ENCODE peak calls at places on chromosomes 3 and 15, in eight cellular contexts. One of them, this sample, is unnamed.

GRCh38 chr3:61924991-61925390 is 363.6 kb downstream of the PTPRG start:
- DNase-seq in naive thymus-derived CD4-positive, alpha-beta T cell: no peak
- DNase-seq in A549: no peak
- DNase-seq in CD8-positive, alpha-beta T cell: no peak
- DNase-seq in AG09309: no peak
- DNase-seq in tibial nerve: no peak
- DNase-seq in SJSA1: no peak
- DNase-seq in Peyer's patch: no peak
- DNase-seq in this sample: no peak

GRCh38 chr15:72397780-72398179 is 325 bp upstream of the TMEM202 start:
- DNase-seq in naive thymus-derived CD4-positive, alpha-beta T cell: no peak
- DNase-seq in A549: no peak
- DNase-seq in CD8-positive, alpha-beta T cell: no peak
- DNase-seq in AG09309: no peak
- DNase-seq in tibial nerve: no peak
- DNase-seq in SJSA1: no peak
- DNase-seq in Peyer's patch: no peak
- DNase-seq in this sample: no peak

GRCh38 chr3:133733226-133733625 is 13.0 kb upstream of the TF start:
- DNase-seq in naive thymus-derived CD4-positive, alpha-beta T cell: no peak
- DNase-seq in A549: no peak
- DNase-seq in CD8-positive, alpha-beta T cell: no peak
- DNase-seq in AG09309: no peak
- DNase-seq in tibial nerve: no peak
- DNase-seq in SJSA1: no peak
- DNase-seq in Peyer's patch: no peak
- DNase-seq in this sample: no peak

GRCh38 chr15:65099336-65099735 is 15.7 kb downstream of the UBAP1L start:
- DNase-seq in naive thymus-derived CD4-positive, alpha-beta T cell: no peak
- DNase-seq in A549: no peak
- DNase-seq in CD8-positive, alpha-beta T cell: no peak
- DNase-seq in AG09309: no peak
- DNase-seq in tibial nerve: no peak
- DNase-seq in SJSA1: no peak
- DNase-seq in Peyer's patch: no peak
- DNase-seq in this sample: no peak

GRCh38 chr3:153138267-153139210 is 23.5 kb upstream of the RAP2B start:
- DNase-seq in naive thymus-derived CD4-positive, alpha-beta T cell: no peak
- DNase-seq in A549: peak; percentile 95
- DNase-seq in CD8-positive, alpha-beta T cell: no peak
- DNase-seq in AG09309: peak; percentile 89
- DNase-seq in tibial nerve: peak; percentile 24
- DNase-seq in SJSA1: peak; percentile 84
- DNase-seq in Peyer's patch: no peak
- DNase-seq in this sample: no peak

GRCh38 chr15:74174216-74174965 is 881 bp downstream of the ISLR start:
- DNase-seq in naive thymus-derived CD4-positive, alpha-beta T cell: no peak
- DNase-seq in A549: no peak
- DNase-seq in CD8-positive, alpha-beta T cell: no peak
- DNase-seq in AG09309: no peak
- DNase-seq in tibial nerve: peak; percentile 60
- DNase-seq in SJSA1: no peak
- DNase-seq in Peyer's patch: no peak
- DNase-seq in this sample: no peak

GRCh38 chr3:88334187-88334868 is 184.6 kb downstream of the C3orf38 start:
- DNase-seq in naive thymus-derived CD4-positive, alpha-beta T cell: no peak
- DNase-seq in A549: no peak
- DNase-seq in CD8-positive, alpha-beta T cell: no peak
- DNase-seq in AG09309: no peak
- DNase-seq in tibial nerve: no peak
- DNase-seq in SJSA1: no peak
- DNase-seq in Peyer's patch: no peak
- DNase-seq in this sample: no peak

GRCh38 chr15:99307735-99308134 is 56.5 kb downstream of the LRRC28 start:
- DNase-seq in naive thymus-derived CD4-positive, alpha-beta T cell: no peak
- DNase-seq in A549: no peak
- DNase-seq in CD8-positive, alpha-beta T cell: no peak
- DNase-seq in AG09309: no peak
- DNase-seq in tibial nerve: no peak
- DNase-seq in SJSA1: peak; percentile 68
- DNase-seq in Peyer's patch: no peak
- DNase-seq in this sample: no peak

GRCh38 chr3:129399895-129400357 is 28.5 kb downstream of the EFCAB12 start:
- DNase-seq in naive thymus-derived CD4-positive, alpha-beta T cell: no peak
- DNase-seq in A549: peak; percentile 53
- DNase-seq in CD8-positive, alpha-beta T cell: no peak
- DNase-seq in AG09309: no peak
- DNase-seq in tibial nerve: peak; percentile 13
- DNase-seq in SJSA1: no peak
- DNase-seq in Peyer's patch: no peak
- DNase-seq in this sample: no peak

GRCh38 chr3:100144255-100144866 is 30.1 kb upstream of the FILIP1L start:
- DNase-seq in naive thymus-derived CD4-positive, alpha-beta T cell: no peak
- DNase-seq in A549: no peak
- DNase-seq in CD8-positive, alpha-beta T cell: no peak
- DNase-seq in AG09309: no peak
- DNase-seq in tibial nerve: no peak
- DNase-seq in SJSA1: no peak
- DNase-seq in Peyer's patch: no peak
- DNase-seq in this sample: peak; percentile 7

GRCh38 chr15:73691398-73691797 is 7.2 kb downstream of the CD276 start:
- DNase-seq in naive thymus-derived CD4-positive, alpha-beta T cell: no peak
- DNase-seq in A549: no peak
- DNase-seq in CD8-positive, alpha-beta T cell: no peak
- DNase-seq in AG09309: no peak
- DNase-seq in tibial nerve: peak; percentile 79
- DNase-seq in SJSA1: no peak
- DNase-seq in Peyer's patch: no peak
- DNase-seq in this sample: no peak

GRCh38 chr3:14096742-14097141 is 27.9 kb downstream of the CHCHD4 start:
- DNase-seq in naive thymus-derived CD4-positive, alpha-beta T cell: no peak
- DNase-seq in A549: peak; percentile 23
- DNase-seq in CD8-positive, alpha-beta T cell: no peak
- DNase-seq in AG09309: no peak
- DNase-seq in tibial nerve: no peak
- DNase-seq in SJSA1: no peak
- DNase-seq in Peyer's patch: no peak
- DNase-seq in this sample: no peak

GRCh38 chr3:111238896-111239295 is 167.3 kb downstream of the NECTIN3 start:
- DNase-seq in naive thymus-derived CD4-positive, alpha-beta T cell: no peak
- DNase-seq in A549: no peak
- DNase-seq in CD8-positive, alpha-beta T cell: no peak
- DNase-seq in AG09309: no peak
- DNase-seq in tibial nerve: no peak
- DNase-seq in SJSA1: no peak
- DNase-seq in Peyer's patch: no peak
- DNase-seq in this sample: peak; percentile 87

GRCh38 chr15:55739641-55740040 is 3.3 kb downstream of the PRTG start:
- DNase-seq in naive thymus-derived CD4-positive, alpha-beta T cell: no peak
- DNase-seq in A549: no peak
- DNase-seq in CD8-positive, alpha-beta T cell: no peak
- DNase-seq in AG09309: no peak
- DNase-seq in tibial nerve: no peak
- DNase-seq in SJSA1: no peak
- DNase-seq in Peyer's patch: no peak
- DNase-seq in this sample: no peak

GRCh38 chr15:53918180-53919079 is 59.8 kb upstream of the UNC13C start:
- DNase-seq in naive thymus-derived CD4-positive, alpha-beta T cell: no peak
- DNase-seq in A549: peak; percentile 25
- DNase-seq in CD8-positive, alpha-beta T cell: no peak
- DNase-seq in AG09309: no peak
- DNase-seq in tibial nerve: no peak
- DNase-seq in SJSA1: no peak
- DNase-seq in Peyer's patch: no peak
- DNase-seq in this sample: no peak

GRCh38 chr3:86895202-86895601 is 95.7 kb downstream of the VGLL3 start:
- DNase-seq in naive thymus-derived CD4-positive, alpha-beta T cell: no peak
- DNase-seq in A549: no peak
- DNase-seq in CD8-positive, alpha-beta T cell: no peak
- DNase-seq in AG09309: no peak
- DNase-seq in tibial nerve: no peak
- DNase-seq in SJSA1: no peak
- DNase-seq in Peyer's patch: no peak
- DNase-seq in this sample: no peak

GRCh38 chr3:124787490-124788195 is 57.4 kb downstream of the UMPS start:
- DNase-seq in naive thymus-derived CD4-positive, alpha-beta T cell: no peak
- DNase-seq in A549: no peak
- DNase-seq in CD8-positive, alpha-beta T cell: no peak
- DNase-seq in AG09309: no peak
- DNase-seq in tibial nerve: no peak
- DNase-seq in SJSA1: no peak
- DNase-seq in Peyer's patch: no peak
- DNase-seq in this sample: no peak

GRCh38 chr15:78930577-78931388 is 14.1 kb downstream of the CTSH start:
- DNase-seq in naive thymus-derived CD4-positive, alpha-beta T cell: no peak
- DNase-seq in A549: peak; percentile 82
- DNase-seq in CD8-positive, alpha-beta T cell: no peak
- DNase-seq in AG09309: peak; percentile 88
- DNase-seq in tibial nerve: no peak
- DNase-seq in SJSA1: peak; percentile 38
- DNase-seq in Peyer's patch: no peak
- DNase-seq in this sample: no peak

GRCh38 chr15:78244101-78244500 is 9.7 kb upstream of the ACSBG1 start:
- DNase-seq in naive thymus-derived CD4-positive, alpha-beta T cell: no peak
- DNase-seq in A549: no peak
- DNase-seq in CD8-positive, alpha-beta T cell: no peak
- DNase-seq in AG09309: no peak
- DNase-seq in tibial nerve: no peak
- DNase-seq in SJSA1: no peak
- DNase-seq in Peyer's patch: no peak
- DNase-seq in this sample: no peak

GRCh38 chr3:190566043-190566933 is 52.4 kb downstream of the IL1RAP start:
- DNase-seq in naive thymus-derived CD4-positive, alpha-beta T cell: peak; percentile 9
- DNase-seq in A549: peak; percentile 98
- DNase-seq in CD8-positive, alpha-beta T cell: no peak
- DNase-seq in AG09309: peak; percentile 99
- DNase-seq in tibial nerve: peak; percentile 80
- DNase-seq in SJSA1: peak; percentile 96
- DNase-seq in Peyer's patch: peak; percentile 31
- DNase-seq in this sample: peak; percentile 70

GRCh38 chr15:92903588-92903955 is 3.4 kb downstream of the CHD2 start:
- DNase-seq in naive thymus-derived CD4-positive, alpha-beta T cell: no peak
- DNase-seq in A549: no peak
- DNase-seq in CD8-positive, alpha-beta T cell: no peak
- DNase-seq in AG09309: no peak
- DNase-seq in tibial nerve: no peak
- DNase-seq in SJSA1: no peak
- DNase-seq in Peyer's patch: no peak
- DNase-seq in this sample: no peak

GRCh38 chr15:92904832-92905640 is 4.9 kb downstream of the CHD2 start:
- DNase-seq in naive thymus-derived CD4-positive, alpha-beta T cell: no peak
- DNase-seq in A549: peak; percentile 53
- DNase-seq in CD8-positive, alpha-beta T cell: no peak
- DNase-seq in AG09309: no peak
- DNase-seq in tibial nerve: no peak
- DNase-seq in SJSA1: peak; percentile 42
- DNase-seq in Peyer's patch: no peak
- DNase-seq in this sample: no peak

GRCh38 chr15:92902723-92903587 is 2.8 kb downstream of the CHD2 start:
- DNase-seq in naive thymus-derived CD4-positive, alpha-beta T cell: no peak
- DNase-seq in A549: no peak
- DNase-seq in CD8-positive, alpha-beta T cell: no peak
- DNase-seq in AG09309: no peak
- DNase-seq in tibial nerve: no peak
- DNase-seq in SJSA1: peak; percentile 49
- DNase-seq in Peyer's patch: no peak
- DNase-seq in this sample: no peak

GRCh38 chr15:92906038-92906437 is 5.9 kb downstream of the CHD2 start:
- DNase-seq in naive thymus-derived CD4-positive, alpha-beta T cell: no peak
- DNase-seq in A549: no peak
- DNase-seq in CD8-positive, alpha-beta T cell: no peak
- DNase-seq in AG09309: no peak
- DNase-seq in tibial nerve: no peak
- DNase-seq in SJSA1: peak; percentile 43
- DNase-seq in Peyer's patch: no peak
- DNase-seq in this sample: peak; percentile 62

GRCh38 chr15:92903956-92904831 is 4.1 kb downstream of the CHD2 start:
- DNase-seq in naive thymus-derived CD4-positive, alpha-beta T cell: peak; percentile 99
- DNase-seq in A549: peak; percentile 99
- DNase-seq in CD8-positive, alpha-beta T cell: peak; percentile 99
- DNase-seq in AG09309: peak; percentile 92
- DNase-seq in tibial nerve: peak; percentile 97
- DNase-seq in SJSA1: peak; percentile 100
- DNase-seq in Peyer's patch: peak; percentile 99
- DNase-seq in this sample: peak; percentile 98
- H3K4me3 ChIP-seq in naive thymus-derived CD4-positive, alpha-beta T cell: peak overlapping the region; percentile 79
- H3K4me3 ChIP-seq in A549: peak overlapping the region; percentile 57
- H3K4me3 ChIP-seq in CD8-positive, alpha-beta T cell: peak overlapping the region; percentile 88
- H3K4me3 ChIP-seq in AG09309: peak overlapping the region; percentile 58
- H3K4me3 ChIP-seq in tibial nerve: peak overlapping the region; percentile 63
- H3K4me3 ChIP-seq in SJSA1: peak overlapping the region; percentile 54
- H3K4me3 ChIP-seq in Peyer's patch: peak overlapping the region; percentile 59
- H3K4me3 ChIP-seq in this sample: peak overlapping the region; percentile 72

GRCh38 chr3:39346785-39347585 is 17.5 kb downstream of the CCR8 start:
- DNase-seq in naive thymus-derived CD4-positive, alpha-beta T cell: no peak
- DNase-seq in A549: no peak
- DNase-seq in CD8-positive, alpha-beta T cell: no peak
- DNase-seq in AG09309: no peak
- DNase-seq in tibial nerve: no peak
- DNase-seq in SJSA1: no peak
- DNase-seq in Peyer's patch: no peak
- DNase-seq in this sample: peak; percentile 78
- H3K4me3 ChIP-seq in naive thymus-derived CD4-positive, alpha-beta T cell: no peak overlapping the region
- H3K4me3 ChIP-seq in A549: no peak overlapping the region
- H3K4me3 ChIP-seq in CD8-positive, alpha-beta T cell: no peak overlapping the region
- H3K4me3 ChIP-seq in AG09309: no peak overlapping the region
- H3K4me3 ChIP-seq in tibial nerve: no peak overlapping the region
- H3K4me3 ChIP-seq in SJSA1: no peak overlapping the region
- H3K4me3 ChIP-seq in Peyer's patch: no peak overlapping the region
- H3K4me3 ChIP-seq in this sample: no peak overlapping the region

GRCh38 chr3:169948559-169949371 is 17.8 kb upstream of the SEC62 start:
- DNase-seq in naive thymus-derived CD4-positive, alpha-beta T cell: no peak
- DNase-seq in A549: no peak
- DNase-seq in CD8-positive, alpha-beta T cell: no peak
- DNase-seq in AG09309: no peak
- DNase-seq in tibial nerve: no peak
- DNase-seq in SJSA1: no peak
- DNase-seq in Peyer's patch: no peak
- DNase-seq in this sample: no peak
- H3K4me3 ChIP-seq in naive thymus-derived CD4-positive, alpha-beta T cell: no peak overlapping the region
- H3K4me3 ChIP-seq in A549: no peak overlapping the region
- H3K4me3 ChIP-seq in CD8-positive, alpha-beta T cell: no peak overlapping the region
- H3K4me3 ChIP-seq in AG09309: no peak overlapping the region
- H3K4me3 ChIP-seq in tibial nerve: no peak overlapping the region
- H3K4me3 ChIP-seq in SJSA1: no peak overlapping the region
- H3K4me3 ChIP-seq in Peyer's patch: no peak overlapping the region
- H3K4me3 ChIP-seq in this sample: no peak overlapping the region

DNA sequence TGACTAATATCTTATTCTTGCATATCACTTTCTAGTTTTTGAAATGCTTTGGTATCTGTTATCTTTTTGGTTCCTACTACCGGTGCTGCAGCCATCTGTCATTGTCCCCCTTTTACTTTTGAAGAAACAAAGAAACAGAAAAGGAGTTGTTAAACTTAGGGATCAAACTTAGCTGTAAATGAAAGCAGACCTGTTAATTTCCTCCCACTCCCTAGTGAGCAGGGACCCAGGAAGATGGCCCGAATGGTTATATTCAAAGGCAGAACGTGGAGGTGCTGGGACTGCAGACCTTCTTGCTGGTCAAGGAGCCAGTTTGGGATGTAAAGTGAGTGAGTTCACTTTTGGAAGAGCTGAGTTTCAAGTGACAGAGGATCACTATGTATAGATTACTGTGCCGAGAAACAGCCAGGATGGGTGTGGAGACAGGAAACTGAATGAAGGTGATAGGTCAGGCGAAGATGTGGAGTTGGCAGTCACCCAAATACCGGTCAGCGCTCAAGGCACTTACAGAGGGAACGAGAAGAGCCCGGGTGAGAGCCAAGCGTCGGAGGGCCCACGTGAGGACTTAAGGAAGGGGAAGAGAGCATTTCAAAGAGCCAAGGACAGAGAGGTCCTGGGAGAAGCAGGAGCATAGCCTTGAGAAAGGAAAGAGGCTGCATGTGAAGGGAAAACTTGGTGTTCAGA is 20.1 kb downstream of the KBTBD8 start:
- DNase-seq in naive thymus-derived CD4-positive, alpha-beta T cell: no peak
- DNase-seq in A549: peak; percentile 6
- DNase-seq in CD8-positive, alpha-beta T cell: no peak
- DNase-seq in AG09309: no peak
- DNase-seq in tibial nerve: no peak
- DNase-seq in SJSA1: no peak
- DNase-seq in Peyer's patch: peak; percentile 40
- DNase-seq in this sample: no peak
- H3K4me3 ChIP-seq in naive thymus-derived CD4-positive, alpha-beta T cell: no peak overlapping the region
- H3K4me3 ChIP-seq in A549: no peak overlapping the region
- H3K4me3 ChIP-seq in CD8-positive, alpha-beta T cell: no peak overlapping the region
- H3K4me3 ChIP-seq in AG09309: no peak overlapping the region
- H3K4me3 ChIP-seq in tibial nerve: no peak overlapping the region
- H3K4me3 ChIP-seq in SJSA1: no peak overlapping the region
- H3K4me3 ChIP-seq in Peyer's patch: peak overlapping the region; percentile 4
- H3K4me3 ChIP-seq in this sample: no peak overlapping the region